ENCODE peak calls at places on chromosomes 5 and 9, in six cellular contexts. One of them, this sample, is unnamed.
A peak's percentile ranks its signal among the peaks of the same experiment; 100 is the strongest.

GRCh38 chr5:160155017-160155725 is 35.9 kb upstream of the PWWP2A start:
- DNase-seq in T-helper 22 cell: no peak
- DNase-seq in PC-9: peak; percentile 47
- DNase-seq in left colon: no peak
- DNase-seq in activated naive CD8-positive, alpha-beta T cell treated with anti-CD3 and anti-CD28 coated beads, Interleukin-2, amount 50 U/mL, for 24 hours: no peak
- DNase-seq in endothelial cell: no peak
- DNase-seq in this sample: no peak

GRCh38 chr5:75856056-75856455 is 138.8 kb upstream of the POC5 start:
- DNase-seq in T-helper 22 cell: no peak
- DNase-seq in PC-9: no peak
- DNase-seq in left colon: no peak
- DNase-seq in activated naive CD8-positive, alpha-beta T cell treated with anti-CD3 and anti-CD28 coated beads, Interleukin-2, amount 50 U/mL, for 24 hours: no peak
- DNase-seq in endothelial cell: no peak
- DNase-seq in this sample: no peak

GRCh38 chr9:134853893-134854292 is 26.7 kb upstream of the FCN2 start:
- DNase-seq in T-helper 22 cell: no peak
- DNase-seq in PC-9: no peak
- DNase-seq in left colon: no peak
- DNase-seq in activated naive CD8-positive, alpha-beta T cell treated with anti-CD3 and anti-CD28 coated beads, Interleukin-2, amount 50 U/mL, for 24 hours: no peak
- DNase-seq in endothelial cell: no peak
- DNase-seq in this sample: no peak

GRCh38 chr5:178418471-178419010 is 171.7 kb downstream of the COL23A1 start:
- DNase-seq in T-helper 22 cell: no peak
- DNase-seq in PC-9: no peak
- DNase-seq in left colon: no peak
- DNase-seq in activated naive CD8-positive, alpha-beta T cell treated with anti-CD3 and anti-CD28 coated beads, Interleukin-2, amount 50 U/mL, for 24 hours: no peak
- DNase-seq in endothelial cell: no peak
- DNase-seq in this sample: no peak

GRCh38 chr5:40240111-40240510 is 439.6 kb upstream of the PTGER4 start:
- DNase-seq in T-helper 22 cell: no peak
- DNase-seq in PC-9: no peak
- DNase-seq in left colon: no peak
- DNase-seq in activated naive CD8-positive, alpha-beta T cell treated with anti-CD3 and anti-CD28 coated beads, Interleukin-2, amount 50 U/mL, for 24 hours: no peak
- DNase-seq in endothelial cell: no peak
- DNase-seq in this sample: no peak

GRCh38 chr9:107989099-107989498 is 499.5 kb upstream of the KLF4 start:
- DNase-seq in T-helper 22 cell: no peak
- DNase-seq in PC-9: no peak
- DNase-seq in left colon: no peak
- DNase-seq in activated naive CD8-positive, alpha-beta T cell treated with anti-CD3 and anti-CD28 coated beads, Interleukin-2, amount 50 U/mL, for 24 hours: no peak
- DNase-seq in endothelial cell: no peak
- DNase-seq in this sample: no peak

GRCh38 chr9:137055385-137056364 is 1.8 kb upstream of the ENTPD2 start:
- DNase-seq in T-helper 22 cell: no peak
- DNase-seq in PC-9: no peak
- DNase-seq in left colon: peak; percentile 94
- DNase-seq in activated naive CD8-positive, alpha-beta T cell treated with anti-CD3 and anti-CD28 coated beads, Interleukin-2, amount 50 U/mL, for 24 hours: no peak
- DNase-seq in endothelial cell: no peak
- DNase-seq in this sample: no peak

GRCh38 chr9:133928248-133928764 is 63.8 kb downstream of the VAV2 start:
- DNase-seq in T-helper 22 cell: no peak
- DNase-seq in PC-9: no peak
- DNase-seq in left colon: no peak
- DNase-seq in activated naive CD8-positive, alpha-beta T cell treated with anti-CD3 and anti-CD28 coated beads, Interleukin-2, amount 50 U/mL, for 24 hours: no peak
- DNase-seq in endothelial cell: no peak
- DNase-seq in this sample: no peak

GRCh38 chr9:134629586-134630392 is 11.8 kb upstream of the COL5A1 start:
- DNase-seq in T-helper 22 cell: no peak
- DNase-seq in PC-9: no peak
- DNase-seq in left colon: no peak
- DNase-seq in activated naive CD8-positive, alpha-beta T cell treated with anti-CD3 and anti-CD28 coated beads, Interleukin-2, amount 50 U/mL, for 24 hours: no peak
- DNase-seq in endothelial cell: no peak
- DNase-seq in this sample: no peak

GRCh38 chr9:2302606-2303005 is 287.5 kb downstream of the SMARCA2 start:
- DNase-seq in T-helper 22 cell: no peak
- DNase-seq in PC-9: no peak
- DNase-seq in left colon: no peak
- DNase-seq in activated naive CD8-positive, alpha-beta T cell treated with anti-CD3 and anti-CD28 coated beads, Interleukin-2, amount 50 U/mL, for 24 hours: no peak
- DNase-seq in endothelial cell: no peak
- DNase-seq in this sample: no peak

GRCh38 chr5:35777358-35778087 is 79.2 kb upstream of the IL7R start:
- DNase-seq in T-helper 22 cell: peak; percentile 41
- DNase-seq in PC-9: peak; percentile 47
- DNase-seq in left colon: peak; percentile 87
- DNase-seq in activated naive CD8-positive, alpha-beta T cell treated with anti-CD3 and anti-CD28 coated beads, Interleukin-2, amount 50 U/mL, for 24 hours: peak; percentile 84
- DNase-seq in endothelial cell: peak; percentile 72
- DNase-seq in this sample: peak; percentile 46

GRCh38 chr9:134220311-134220710 is 55.9 kb upstream of the RNU6ATAC start:
- DNase-seq in T-helper 22 cell: no peak
- DNase-seq in PC-9: no peak
- DNase-seq in left colon: no peak
- DNase-seq in activated naive CD8-positive, alpha-beta T cell treated with anti-CD3 and anti-CD28 coated beads, Interleukin-2, amount 50 U/mL, for 24 hours: no peak
- DNase-seq in endothelial cell: no peak
- DNase-seq in this sample: no peak

GRCh38 chr5:96408841-96409458 is 24.1 kb downstream of the PCSK1 start:
- DNase-seq in T-helper 22 cell: no peak
- DNase-seq in PC-9: no peak
- DNase-seq in left colon: no peak
- DNase-seq in activated naive CD8-positive, alpha-beta T cell treated with anti-CD3 and anti-CD28 coated beads, Interleukin-2, amount 50 U/mL, for 24 hours: no peak
- DNase-seq in endothelial cell: no peak
- DNase-seq in this sample: no peak

GRCh38 chr9:129223551-129224208 is 45.6 kb upstream of the IER5L start:
- DNase-seq in T-helper 22 cell: no peak
- DNase-seq in PC-9: no peak
- DNase-seq in left colon: no peak
- DNase-seq in activated naive CD8-positive, alpha-beta T cell treated with anti-CD3 and anti-CD28 coated beads, Interleukin-2, amount 50 U/mL, for 24 hours: no peak
- DNase-seq in endothelial cell: no peak
- DNase-seq in this sample: no peak

GRCh38 chr9:71796368-71796767 is 28.1 kb upstream of the CEMIP2 start:
- DNase-seq in T-helper 22 cell: no peak
- DNase-seq in PC-9: no peak
- DNase-seq in left colon: no peak
- DNase-seq in activated naive CD8-positive, alpha-beta T cell treated with anti-CD3 and anti-CD28 coated beads, Interleukin-2, amount 50 U/mL, for 24 hours: no peak
- DNase-seq in endothelial cell: no peak
- DNase-seq in this sample: no peak

GRCh38 chr9:135068776-135069415 is 18.6 kb upstream of the OLFM1 start:
- DNase-seq in T-helper 22 cell: no peak
- DNase-seq in PC-9: no peak
- DNase-seq in left colon: no peak
- DNase-seq in activated naive CD8-positive, alpha-beta T cell treated with anti-CD3 and anti-CD28 coated beads, Interleukin-2, amount 50 U/mL, for 24 hours: no peak
- DNase-seq in endothelial cell: no peak
- DNase-seq in this sample: no peak

GRCh38 chr9:129619787-129620668 is 873 bp downstream of the C9orf50 start:
- DNase-seq in T-helper 22 cell: no peak
- DNase-seq in PC-9: peak; percentile 37
- DNase-seq in left colon: no peak
- DNase-seq in activated naive CD8-positive, alpha-beta T cell treated with anti-CD3 and anti-CD28 coated beads, Interleukin-2, amount 50 U/mL, for 24 hours: peak; percentile 27
- DNase-seq in endothelial cell: no peak
- DNase-seq in this sample: no peak

GRCh38 chr5:154164182-154164581 is 26.4 kb upstream of the GALNT10 start:
- DNase-seq in T-helper 22 cell: no peak
- DNase-seq in PC-9: no peak
- DNase-seq in left colon: no peak
- DNase-seq in activated naive CD8-positive, alpha-beta T cell treated with anti-CD3 and anti-CD28 coated beads, Interleukin-2, amount 50 U/mL, for 24 hours: no peak
- DNase-seq in endothelial cell: no peak
- DNase-seq in this sample: no peak

GRCh38 chr5:176429972-176430371 is 13.6 kb upstream of the CLTB start:
- DNase-seq in T-helper 22 cell: no peak
- DNase-seq in PC-9: no peak
- DNase-seq in left colon: no peak
- DNase-seq in activated naive CD8-positive, alpha-beta T cell treated with anti-CD3 and anti-CD28 coated beads, Interleukin-2, amount 50 U/mL, for 24 hours: no peak
- DNase-seq in endothelial cell: no peak
- DNase-seq in this sample: no peak

GRCh38 chr5:149745-150450 is 41.4 kb upstream of the LRRC14B start:
- DNase-seq in T-helper 22 cell: no peak
- DNase-seq in PC-9: no peak
- DNase-seq in left colon: no peak
- DNase-seq in activated naive CD8-positive, alpha-beta T cell treated with anti-CD3 and anti-CD28 coated beads, Interleukin-2, amount 50 U/mL, for 24 hours: no peak
- DNase-seq in endothelial cell: no peak
- DNase-seq in this sample: no peak

GRCh38 chr5:178351950-178352349 is 119.3 kb upstream of the PHYKPL start:
- DNase-seq in T-helper 22 cell: no peak
- DNase-seq in PC-9: no peak
- DNase-seq in left colon: no peak
- DNase-seq in activated naive CD8-positive, alpha-beta T cell treated with anti-CD3 and anti-CD28 coated beads, Interleukin-2, amount 50 U/mL, for 24 hours: no peak
- DNase-seq in endothelial cell: no peak
- DNase-seq in this sample: no peak

GRCh38 chr9:123225374-123225813 is 43.0 kb downstream of the STRBP start:
- DNase-seq in T-helper 22 cell: peak; percentile 16
- DNase-seq in PC-9: no peak
- DNase-seq in left colon: peak; percentile 21
- DNase-seq in activated naive CD8-positive, alpha-beta T cell treated with anti-CD3 and anti-CD28 coated beads, Interleukin-2, amount 50 U/mL, for 24 hours: peak; percentile 52
- DNase-seq in endothelial cell: peak; percentile 32
- DNase-seq in this sample: peak; percentile 10

GRCh38 chr5:159377653-159378052 is 47.4 kb upstream of the IL12B start:
- DNase-seq in T-helper 22 cell: no peak
- DNase-seq in PC-9: no peak
- DNase-seq in left colon: no peak
- DNase-seq in activated naive CD8-positive, alpha-beta T cell treated with anti-CD3 and anti-CD28 coated beads, Interleukin-2, amount 50 U/mL, for 24 hours: no peak
- DNase-seq in endothelial cell: no peak
- DNase-seq in this sample: no peak

GRCh38 chr5:135429326-135429725 is 17.8 kb downstream of the DCANP1 start:
- DNase-seq in T-helper 22 cell: no peak
- DNase-seq in PC-9: no peak
- DNase-seq in left colon: no peak
- DNase-seq in activated naive CD8-positive, alpha-beta T cell treated with anti-CD3 and anti-CD28 coated beads, Interleukin-2, amount 50 U/mL, for 24 hours: no peak
- DNase-seq in endothelial cell: no peak
- DNase-seq in this sample: no peak

GRCh38 chr5:55636711-55637110 is 75.4 kb downstream of the SLC38A9 start:
- DNase-seq in T-helper 22 cell: no peak
- DNase-seq in PC-9: peak; percentile 11
- DNase-seq in left colon: peak; percentile 48
- DNase-seq in activated naive CD8-positive, alpha-beta T cell treated with anti-CD3 and anti-CD28 coated beads, Interleukin-2, amount 50 U/mL, for 24 hours: no peak
- DNase-seq in endothelial cell: no peak
- DNase-seq in this sample: no peak

GRCh38 chr5:178104492-178104891 is 8.8 kb upstream of the N4BP3 start:
- DNase-seq in T-helper 22 cell: no peak
- DNase-seq in PC-9: peak; percentile 67
- DNase-seq in left colon: peak; percentile 75
- DNase-seq in activated naive CD8-positive, alpha-beta T cell treated with anti-CD3 and anti-CD28 coated beads, Interleukin-2, amount 50 U/mL, for 24 hours: no peak
- DNase-seq in endothelial cell: no peak
- DNase-seq in this sample: no peak